ENCODE peak calls at places on chromosomes 4 and X, in five cellular contexts. N is NB4, D is nephron progenitor cell, G is cardiac muscle cell, O is prostate gland. C is an unnamed sample.

GRCh38 chr4:2893772-2894171 is 50.1 kb downstream of the ADD1 start:
- DNase-seq in D (no peak), N (no peak), G (no peak), O (no peak), C (no peak)

GRCh38 chr4:7324651-7325121 is 110.0 kb downstream of the PSAPL1 start:
- DNase-seq in G (no peak), D (no peak), N (peak), O (no peak), C (no peak)

GRCh38 chrX:110703641-110704040 is 92.0 kb downstream of the CHRDL1 start:
- DNase-seq in D (no peak), N (no peak), O (peak), G (peak), C (no peak)

GRCh38 chr4:83109480-83110221 is 4.9 kb downstream of the PLAC8 start:
- DNase-seq in D (peak), N (peak), O (peak), G (peak), C (no peak)

GRCh38 chr4:2368779-2369437 is 49.5 kb downstream of the ZFYVE28 start:
- DNase-seq in N (no peak), D (no peak), G (no peak), O (no peak), C (no peak)

GRCh38 chr4:114326358-114326757 is 272.2 kb upstream of the UGT8 start:
- DNase-seq in G (no peak), N (no peak), D (no peak), O (no peak), C (no peak)

GRCh38 chrX:31036895-31037294 is 34.9 kb downstream of the FTHL17 start:
- DNase-seq in O (peak), G (peak), N (peak), D (peak), C (no peak)

GRCh38 chr4:165493359-165493758 is 114.6 kb downstream of the CPE start:
- DNase-seq in D (peak), G (peak), O (peak), N (peak), C (no peak)

GRCh38 chr4:177482367-177482766 is 40.1 kb upstream of the AGA start:
- DNase-seq in O (no peak), N (no peak), G (no peak), D (no peak), C (no peak)

GRCh38 chrX:68938244-68939004 is 109.6 kb downstream of the EFNB1 start:
- DNase-seq in O (no peak), N (peak), G (no peak), D (no peak), C (no peak)

GRCh38 chr4:73617256-73617655 is 3.0 kb downstream of the RASSF6 start:
- DNase-seq in N (no peak), G (no peak), O (no peak), D (no peak), C (no peak)

GRCh38 chr4:85557016-85557901 is 82.3 kb downstream of the ARHGAP24 start:
- DNase-seq in G (no peak), N (peak), O (no peak), D (no peak), C (no peak)

GRCh38 chr4:40333921-40334352 is 1.2 kb upstream of the CHRNA9 start:
- DNase-seq in G (no peak), D (no peak), N (no peak), O (no peak), C (no peak)

GRCh38 chrX:120677017-120677652 is 47.3 kb upstream of the C1GALT1C1 start:
- DNase-seq in G (no peak), N (peak), O (no peak), D (no peak), C (no peak)

GRCh38 chrX:110847334-110847733 is 51.7 kb upstream of the CHRDL1 start:
- DNase-seq in N (peak), O (peak), G (peak), D (peak), C (no peak)

GRCh38 chr4:1285790-1286553 is 3.7 kb upstream of the MAEA start:
- DNase-seq in D (no peak), N (peak), O (no peak), G (no peak), C (no peak)

GRCh38 chrX:116204947-116205346 is 34.4 kb downstream of the AGTR2 start:
- DNase-seq in G (peak), D (peak), N (peak), O (peak), C (no peak)

GRCh38 chrX:118807151-118808017 is 16.2 kb upstream of the ZCCHC12 start:
- DNase-seq in O (peak), G (peak), D (peak), N (peak), C (no peak)

GRCh38 chr4:173924561-173924960 is 358.9 kb downstream of the FBXO8 start:
- DNase-seq in O (no peak), N (peak), D (no peak), G (no peak), C (no peak)

GRCh38 chr4:1330761-1331590 is 16.0 kb upstream of the UVSSA start:
- DNase-seq in D (no peak), N (no peak), O (no peak), G (no peak), C (no peak)

GRCh38 chr4:160353548-160353947 is 1250.7 kb downstream of the RAPGEF2 start:
- DNase-seq in N (no peak), D (no peak), O (no peak), G (peak), C (no peak)

GRCh38 chr4:84378983-84379382 is 120.1 kb downstream of the NKX6-1 start:
- DNase-seq in N (no peak), D (no peak), G (no peak), O (no peak), C (no peak)

GRCh38 chr4:45078201-45078600 is 351.8 kb upstream of the GNPDA2 start:
- DNase-seq in D (no peak), G (no peak), O (no peak), N (no peak), C (no peak)

GRCh38 chrX:153646620-153647373 is at the start of gene DUSP9:
- DNase-seq in N (peak), G (peak), D (peak), O (no peak), C (no peak)

GRCh38 chr4:138320856-138321255 is 78.7 kb upstream of the SLC7A11 start:
- DNase-seq in O (no peak), N (no peak), D (no peak), G (no peak), C (no peak)

GRCh38 chr4:158159054-158159717 is 13.6 kb downstream of the GASK1B start:
- DNase-seq in G (no peak), D (no peak), N (no peak), O (no peak), C (no peak)

GRCh38 chr4:20403846-20404245 is 152.1 kb downstream of the SLIT2 start:
- DNase-seq in G (no peak), O (peak), D (no peak), N (no peak), C (no peak)

GRCh38 chr4:169611991-169612868 is at the start of gene NEK1:
- DNase-seq in D (peak), O (peak), N (peak), G (peak), C (peak)
- TF ChIP-seq CTCF in D (no peak), O (no peak), N (no peak), G (no peak), C (no peak)

GRCh38 chrX:44904542-44905115 is 31.6 kb downstream of the KDM6A start:
- DNase-seq in O (no peak), N (no peak), G (no peak), D (no peak), C (no peak)
- TF ChIP-seq CTCF in O (no peak), N (no peak), G (peak), D (no peak), C (no peak)

GRCh38 chrX:729583-730409 is 99.2 kb downstream of the SHOX start:
- DNase-seq in G (no peak), D (no peak), N (no peak), O (no peak), C (no peak)

GRCh38 chrX:723781-724180 is 93.2 kb downstream of the SHOX start:
- DNase-seq in O (no peak), D (no peak), G (no peak), N (no peak), C (no peak)

GRCh38 chrX:724256-724655 is 93.7 kb downstream of the SHOX start:
- DNase-seq in O (no peak), G (no peak), D (no peak), N (no peak), C (no peak)

GRCh38 chrX:727738-728621 is 97.4 kb downstream of the SHOX start:
- DNase-seq in N (no peak), D (peak), O (no peak), G (peak), C (no peak)
- TF ChIP-seq CTCF in N (peak), D (peak), O (no peak), G (no peak), C (peak)

DNA sequence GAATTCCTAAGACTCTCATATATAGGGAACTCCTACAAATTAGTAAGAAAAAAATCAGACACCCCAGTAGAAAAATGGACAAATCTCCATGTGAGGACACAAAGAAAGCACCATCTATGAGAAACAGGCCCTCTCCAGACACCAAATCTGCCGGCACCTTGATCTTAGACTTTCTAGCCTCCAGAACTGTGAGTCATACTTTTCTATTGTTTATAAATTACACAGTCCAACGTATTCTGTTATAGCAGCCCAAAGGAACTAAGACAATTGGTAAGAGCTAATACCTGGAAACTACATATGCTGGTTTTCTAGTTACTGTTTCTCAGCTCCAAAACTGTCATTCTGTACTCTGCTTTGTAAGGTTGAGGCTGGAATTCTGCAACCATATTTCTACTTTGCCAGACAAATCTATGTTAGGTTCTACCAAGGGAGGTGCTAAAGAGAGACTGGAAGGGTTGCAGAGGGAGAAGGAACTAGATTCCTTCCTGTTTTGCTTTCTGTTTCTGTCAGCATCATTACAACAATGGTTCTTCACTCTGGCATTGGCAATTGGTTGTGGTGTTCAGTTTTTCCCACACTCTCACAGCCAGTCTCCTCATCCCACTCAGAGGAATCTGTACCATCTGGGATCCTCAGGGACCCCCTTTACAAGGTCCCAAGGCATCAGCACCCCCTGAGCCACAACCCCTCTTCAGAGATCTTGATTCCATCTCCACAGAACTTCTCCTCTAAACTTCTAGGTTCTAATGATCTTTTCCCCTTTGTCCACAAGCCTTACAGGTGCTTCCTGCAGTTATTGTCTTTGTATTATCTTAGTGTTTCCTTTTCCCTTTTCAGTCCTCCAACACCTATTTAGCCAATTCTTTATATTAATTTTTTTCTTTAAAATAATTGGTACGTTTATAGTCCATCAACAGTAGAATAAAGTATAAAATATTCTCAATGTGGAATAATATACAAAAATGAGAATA is 35.5 kb upstream of the FAM241A start:
- DNase-seq in N (peak), D (no peak), G (no peak), O (no peak), C (no peak)
- TF ChIP-seq CTCF in N (no peak), D (no peak), G (no peak), O (no peak), C (no peak)

GRCh38 chrX:139862208-139862607 is 70.6 kb downstream of the ATP11C start:
- DNase-seq in N (no peak), G (no peak), O (no peak), D (no peak), C (no peak)
- TF ChIP-seq CTCF in N (peak), G (no peak), O (no peak), D (no peak), C (no peak)

GRCh38 chr4:164384416-164384815 is 369.5 kb upstream of the SMIM31 start:
- DNase-seq in O (no peak), N (no peak), D (no peak), G (no peak), C (no peak)

GRCh38 chr4:164379694-164380093 is 374.2 kb upstream of the SMIM31 start:
- DNase-seq in O (no peak), N (no peak), G (no peak), D (no peak), C (no peak)

GRCh38 chr4:164381859-164382258 is 372.1 kb upstream of the SMIM31 start:
- DNase-seq in O (no peak), D (no peak), G (no peak), N (no peak), C (no peak)

DNA sequence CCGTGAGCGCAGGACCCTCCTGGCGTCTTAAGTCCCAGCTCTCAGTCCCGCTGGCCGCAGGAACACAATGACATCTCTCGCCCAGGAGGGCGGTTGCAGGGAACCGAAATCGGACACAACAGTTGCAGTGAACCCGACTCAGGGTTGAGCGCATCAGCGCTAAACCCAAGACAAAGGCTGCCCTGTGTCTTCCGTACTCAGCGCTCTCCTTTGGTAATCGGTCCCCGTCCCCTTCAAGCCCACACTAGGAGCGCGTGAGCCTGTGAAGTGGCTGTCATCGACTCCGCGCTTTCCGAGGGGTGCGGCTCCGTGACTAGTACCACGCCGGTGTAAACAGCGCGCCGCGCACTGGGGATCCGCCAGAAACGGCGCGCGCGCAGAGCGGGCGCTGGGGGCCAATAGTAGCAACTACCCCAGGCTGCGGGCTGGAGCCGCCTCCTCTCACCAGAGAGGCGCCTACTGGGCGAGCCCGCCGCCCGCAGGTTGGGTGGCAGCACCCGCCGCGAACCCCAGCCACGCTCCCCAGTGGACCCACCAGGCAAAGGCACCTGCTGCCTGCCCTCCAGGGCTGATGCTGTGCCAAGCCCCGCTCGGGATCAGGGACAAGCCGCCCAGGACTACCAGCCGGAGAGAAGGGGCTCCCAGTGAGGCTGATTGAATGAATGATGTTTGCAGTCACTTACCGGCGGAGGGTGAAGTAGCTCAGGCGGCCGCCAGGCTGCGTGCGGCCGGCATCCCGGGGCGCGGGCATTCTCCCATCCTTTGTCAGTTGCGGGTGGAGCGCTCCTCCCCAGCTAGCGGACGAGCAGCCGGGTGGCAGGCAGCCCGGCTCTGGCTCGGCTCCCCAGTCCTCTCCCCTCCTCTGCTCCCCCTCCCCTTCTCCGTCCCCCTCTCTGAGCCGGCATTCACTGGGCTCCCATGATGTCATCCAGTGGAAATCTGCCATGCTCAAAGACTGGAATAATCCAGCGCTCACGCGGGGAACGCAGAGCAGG is 370.4 kb upstream of the SMIM31 start:
- DNase-seq in N (no peak), G (peak), O (peak), D (peak), C (no peak)
- TF ChIP-seq CTCF in N (no peak), G (no peak), O (no peak), D (no peak), C (no peak)